ENCODE peak calls at places on chromosomes 6 and 20, in five cellular contexts. One of them, this sample, is unnamed.

GRCh38 chr20:23441850-23442313 is 2.4 kb downstream of the CSTL1 start:
- DNase-seq in left ventricle myocardium superior: peak
- DNase-seq in stimulated activated CD4-positive, alpha-beta T cell treated with anti-CD3 and anti-CD28 coated beads, Interleukin-1b, Interleukin-23, amount 100 ng/mL, for 1 hour: no peak
- DNase-seq in activated T-cell treated with anti-CD3 and anti-CD28 coated beads, Interleukin-2, amount 50 U/mL, for 72 hours: peak
- DNase-seq in NCI-H748 treated with DMSO at 0.1 percent for 48 hours: peak
- DNase-seq in this sample: peak

GRCh38 chr6:53086302-53086701 is 21.1 kb downstream of the FBXO9 start:
- DNase-seq in stimulated activated CD4-positive, alpha-beta T cell treated with anti-CD3 and anti-CD28 coated beads, Interleukin-1b, Interleukin-23, amount 100 ng/mL, for 1 hour: no peak
- DNase-seq in left ventricle myocardium superior: no peak
- DNase-seq in NCI-H748 treated with DMSO at 0.1 percent for 48 hours: no peak
- DNase-seq in activated T-cell treated with anti-CD3 and anti-CD28 coated beads, Interleukin-2, amount 50 U/mL, for 72 hours: no peak
- DNase-seq in this sample: no peak

GRCh38 chr20:35776513-35777101 is 4.8 kb downstream of the PHF20 start:
- DNase-seq in stimulated activated CD4-positive, alpha-beta T cell treated with anti-CD3 and anti-CD28 coated beads, Interleukin-1b, Interleukin-23, amount 100 ng/mL, for 1 hour: no peak
- DNase-seq in NCI-H748 treated with DMSO at 0.1 percent for 48 hours: no peak
- DNase-seq in activated T-cell treated with anti-CD3 and anti-CD28 coated beads, Interleukin-2, amount 50 U/mL, for 72 hours: no peak
- DNase-seq in left ventricle myocardium superior: peak
- DNase-seq in this sample: peak

GRCh38 chr6:108622601-108623335 is 62.1 kb downstream of the FOXO3 start:
- DNase-seq in left ventricle myocardium superior: peak
- DNase-seq in stimulated activated CD4-positive, alpha-beta T cell treated with anti-CD3 and anti-CD28 coated beads, Interleukin-1b, Interleukin-23, amount 100 ng/mL, for 1 hour: no peak
- DNase-seq in NCI-H748 treated with DMSO at 0.1 percent for 48 hours: no peak
- DNase-seq in activated T-cell treated with anti-CD3 and anti-CD28 coated beads, Interleukin-2, amount 50 U/mL, for 72 hours: no peak
- DNase-seq in this sample: no peak

GRCh38 chr20:872855-873520 is 39.5 kb downstream of the FAM110A start:
- DNase-seq in left ventricle myocardium superior: no peak
- DNase-seq in stimulated activated CD4-positive, alpha-beta T cell treated with anti-CD3 and anti-CD28 coated beads, Interleukin-1b, Interleukin-23, amount 100 ng/mL, for 1 hour: no peak
- DNase-seq in NCI-H748 treated with DMSO at 0.1 percent for 48 hours: no peak
- DNase-seq in activated T-cell treated with anti-CD3 and anti-CD28 coated beads, Interleukin-2, amount 50 U/mL, for 72 hours: no peak
- DNase-seq in this sample: no peak

GRCh38 chr6:131765081-131765852 is 42.6 kb upstream of the ENPP1 start:
- DNase-seq in NCI-H748 treated with DMSO at 0.1 percent for 48 hours: no peak
- DNase-seq in activated T-cell treated with anti-CD3 and anti-CD28 coated beads, Interleukin-2, amount 50 U/mL, for 72 hours: no peak
- DNase-seq in left ventricle myocardium superior: peak
- DNase-seq in stimulated activated CD4-positive, alpha-beta T cell treated with anti-CD3 and anti-CD28 coated beads, Interleukin-1b, Interleukin-23, amount 100 ng/mL, for 1 hour: no peak
- DNase-seq in this sample: no peak

GRCh38 chr6:157569543-157569942 is 188.6 kb downstream of the ZDHHC14 start:
- DNase-seq in NCI-H748 treated with DMSO at 0.1 percent for 48 hours: no peak
- DNase-seq in left ventricle myocardium superior: no peak
- DNase-seq in stimulated activated CD4-positive, alpha-beta T cell treated with anti-CD3 and anti-CD28 coated beads, Interleukin-1b, Interleukin-23, amount 100 ng/mL, for 1 hour: no peak
- DNase-seq in activated T-cell treated with anti-CD3 and anti-CD28 coated beads, Interleukin-2, amount 50 U/mL, for 72 hours: no peak
- DNase-seq in this sample: no peak

GRCh38 chr6:119096683-119097310 is 18.3 kb upstream of the FAM184A start:
- DNase-seq in stimulated activated CD4-positive, alpha-beta T cell treated with anti-CD3 and anti-CD28 coated beads, Interleukin-1b, Interleukin-23, amount 100 ng/mL, for 1 hour: no peak
- DNase-seq in NCI-H748 treated with DMSO at 0.1 percent for 48 hours: no peak
- DNase-seq in activated T-cell treated with anti-CD3 and anti-CD28 coated beads, Interleukin-2, amount 50 U/mL, for 72 hours: no peak
- DNase-seq in left ventricle myocardium superior: peak
- DNase-seq in this sample: no peak

GRCh38 chr6:150267686-150268561 is 100.9 kb upstream of the IYD start:
- DNase-seq in NCI-H748 treated with DMSO at 0.1 percent for 48 hours: no peak
- DNase-seq in activated T-cell treated with anti-CD3 and anti-CD28 coated beads, Interleukin-2, amount 50 U/mL, for 72 hours: no peak
- DNase-seq in left ventricle myocardium superior: no peak
- DNase-seq in stimulated activated CD4-positive, alpha-beta T cell treated with anti-CD3 and anti-CD28 coated beads, Interleukin-1b, Interleukin-23, amount 100 ng/mL, for 1 hour: no peak
- DNase-seq in this sample: peak

GRCh38 chr20:1273366-1273765 is 7.3 kb downstream of the SNPH start:
- DNase-seq in left ventricle myocardium superior: no peak
- DNase-seq in stimulated activated CD4-positive, alpha-beta T cell treated with anti-CD3 and anti-CD28 coated beads, Interleukin-1b, Interleukin-23, amount 100 ng/mL, for 1 hour: no peak
- DNase-seq in NCI-H748 treated with DMSO at 0.1 percent for 48 hours: no peak
- DNase-seq in activated T-cell treated with anti-CD3 and anti-CD28 coated beads, Interleukin-2, amount 50 U/mL, for 72 hours: no peak
- DNase-seq in this sample: no peak

GRCh38 chr6:30265166-30265565 is 52.0 kb upstream of the TRIM26 start:
- DNase-seq in NCI-H748 treated with DMSO at 0.1 percent for 48 hours: no peak
- DNase-seq in stimulated activated CD4-positive, alpha-beta T cell treated with anti-CD3 and anti-CD28 coated beads, Interleukin-1b, Interleukin-23, amount 100 ng/mL, for 1 hour: no peak
- DNase-seq in left ventricle myocardium superior: no peak
- DNase-seq in activated T-cell treated with anti-CD3 and anti-CD28 coated beads, Interleukin-2, amount 50 U/mL, for 72 hours: no peak
- DNase-seq in this sample: no peak